ENCODE peak calls at places on chromosomes 5 and 9, in four cellular contexts. A is uterus, S is Peyer's patch, W is esophagus squamous epithelium. U is an unnamed sample.

GRCh38 chr5:28809811-28810750 is 1771.7 kb upstream of the CDH9 start:
- DNase-seq in A (no peak), S (no peak), W (no peak), U (no peak)

GRCh38 chr5:5164158-5164557 is 24.0 kb downstream of the ADAMTS16 start:
- DNase-seq in A (no peak), S (no peak), W (no peak), U (no peak)

GRCh38 chr9:78118742-78119473 is 87.3 kb upstream of the GNAQ start:
- DNase-seq in A (no peak), S (no peak), W (no peak), U (no peak)

GRCh38 chr5:131998431-131999040 is 12.9 kb downstream of the ACSL6 start:
- DNase-seq in A (no peak), S (no peak), W (no peak), U (no peak)

GRCh38 chr5:132234684-132235062 is 7.0 kb upstream of the P4HA2 start:
- DNase-seq in A (no peak), S (peak; percentile 21), W (no peak), U (no peak)

GRCh38 chr5:76809141-76809540 is 9.7 kb upstream of the F2RL1 start:
- DNase-seq in A (no peak), S (no peak), W (no peak), U (no peak)

GRCh38 chr5:150789431-150789830 is 10.9 kb downstream of the SMIM3 start:
- DNase-seq in A (no peak), S (no peak), W (no peak), U (no peak)

GRCh38 chr9:94874316-94874715 is 147.8 kb downstream of the AOPEP start:
- DNase-seq in A (no peak), S (no peak), W (no peak), U (no peak)

GRCh38 chr5:98913911-98914310 is 14.9 kb downstream of the CHD1 start:
- DNase-seq in A (no peak), S (no peak), W (no peak), U (no peak)

GRCh38 chr5:543755-544674 is 19.8 kb upstream of the SLC9A3 start:
- DNase-seq in A (no peak), S (peak; percentile 79), W (no peak), U (no peak)

GRCh38 chr5:43658499-43658898 is 55.5 kb downstream of the NNT start:
- DNase-seq in A (no peak), S (no peak), W (no peak), U (no peak)

GRCh38 chr5:104498281-104498680 is 935.7 kb upstream of the NUDT12 start:
- DNase-seq in A (no peak), S (no peak), W (no peak), U (no peak)

GRCh38 chr5:139640432-139641115 is 7.6 kb upstream of the CXXC5 start:
- DNase-seq in A (no peak), S (peak; percentile 45), W (no peak), U (no peak)

GRCh38 chr9:129506041-129506440 is 114.9 kb downstream of the C9orf50 start:
- DNase-seq in A (no peak), S (no peak), W (no peak), U (no peak)

DNA sequence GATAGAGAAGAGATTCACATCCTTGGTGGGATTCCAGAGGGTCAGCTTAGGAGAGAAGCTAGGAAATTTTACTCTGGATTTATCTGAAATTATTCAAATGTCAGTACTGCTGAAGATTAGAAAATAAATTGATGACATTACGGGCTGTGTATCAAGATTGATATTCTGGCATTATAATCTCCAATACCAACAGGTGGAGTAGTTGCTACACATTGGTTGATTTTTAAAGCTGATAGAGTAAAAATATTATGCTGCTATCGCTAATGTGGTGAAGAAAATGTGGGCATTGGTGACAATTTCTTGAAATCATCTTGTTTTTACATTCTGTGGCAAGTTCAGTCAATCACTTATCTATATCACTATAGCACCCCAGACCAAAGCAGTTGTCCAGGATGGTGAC is 378.5 kb downstream of the MTRR start:
- DNase-seq in A (no peak), S (no peak), W (no peak), U (no peak)
- TF ChIP-seq CTCF in A (no peak), S (no peak), W (no peak), U (no peak)

DNA sequence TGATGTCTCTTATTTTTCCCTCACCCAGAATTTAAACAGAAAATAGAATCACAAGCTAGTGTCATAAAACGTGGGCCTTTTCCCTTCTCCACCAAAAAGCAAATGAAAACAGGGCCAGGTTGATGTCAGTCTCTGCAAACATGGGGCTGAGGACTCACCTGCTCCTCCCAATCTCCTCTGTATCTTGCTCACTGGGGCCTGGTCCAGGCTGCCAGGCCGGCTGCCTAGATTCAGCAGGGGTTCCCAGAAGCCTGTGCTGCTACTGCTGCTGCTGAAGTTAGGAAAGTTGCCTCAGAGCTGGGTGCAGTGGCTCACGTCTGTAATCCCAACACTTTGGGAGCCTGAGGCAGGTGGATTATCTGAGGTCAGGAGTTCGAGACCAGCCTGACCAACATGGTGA is 84.3 kb downstream of the PCDH1 start:
- DNase-seq in A (no peak), S (no peak), W (no peak), U (no peak)
- TF ChIP-seq CTCF in A (no peak), S (no peak), W (no peak), U (no peak)

DNA sequence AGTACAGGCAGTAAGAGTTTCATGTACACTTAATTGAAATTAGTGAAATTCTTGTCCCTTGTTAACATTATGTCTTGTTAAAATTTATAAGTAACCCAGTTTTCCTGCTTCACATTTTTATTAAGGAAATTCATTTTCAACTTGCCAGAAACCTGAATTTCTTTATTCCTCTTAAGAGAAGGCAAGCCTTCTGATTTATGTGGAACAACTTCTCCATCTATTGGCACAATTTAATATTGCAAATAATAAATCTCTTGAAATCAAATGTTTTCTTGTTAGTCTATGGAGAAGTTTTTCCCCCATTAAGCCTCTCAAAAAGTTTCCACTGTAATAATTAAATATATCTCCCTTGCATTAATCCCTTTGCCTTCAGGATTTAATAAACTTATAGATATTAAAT is 33.8 kb upstream of the ACO1 start:
- DNase-seq in A (no peak), S (no peak), W (no peak), U (no peak)
- TF ChIP-seq CTCF in A (peak; percentile 36), S (peak; percentile 17), W (no peak), U (peak; percentile 41)

GRCh38 chr9:124133752-124134151 is 122.2 kb downstream of the LHX2 start:
- DNase-seq in A (no peak), S (peak; percentile 78), W (no peak), U (no peak)
- TF ChIP-seq CTCF in A (no peak), S (peak; percentile 55), W (no peak), U (peak; percentile 63)

GRCh38 chr5:147393866-147394265 is 116.0 kb downstream of the DPYSL3 start:
- DNase-seq in A (no peak), S (no peak), W (no peak), U (no peak)
- TF ChIP-seq CTCF in A (no peak), S (no peak), W (no peak), U (peak; percentile 44)

DNA sequence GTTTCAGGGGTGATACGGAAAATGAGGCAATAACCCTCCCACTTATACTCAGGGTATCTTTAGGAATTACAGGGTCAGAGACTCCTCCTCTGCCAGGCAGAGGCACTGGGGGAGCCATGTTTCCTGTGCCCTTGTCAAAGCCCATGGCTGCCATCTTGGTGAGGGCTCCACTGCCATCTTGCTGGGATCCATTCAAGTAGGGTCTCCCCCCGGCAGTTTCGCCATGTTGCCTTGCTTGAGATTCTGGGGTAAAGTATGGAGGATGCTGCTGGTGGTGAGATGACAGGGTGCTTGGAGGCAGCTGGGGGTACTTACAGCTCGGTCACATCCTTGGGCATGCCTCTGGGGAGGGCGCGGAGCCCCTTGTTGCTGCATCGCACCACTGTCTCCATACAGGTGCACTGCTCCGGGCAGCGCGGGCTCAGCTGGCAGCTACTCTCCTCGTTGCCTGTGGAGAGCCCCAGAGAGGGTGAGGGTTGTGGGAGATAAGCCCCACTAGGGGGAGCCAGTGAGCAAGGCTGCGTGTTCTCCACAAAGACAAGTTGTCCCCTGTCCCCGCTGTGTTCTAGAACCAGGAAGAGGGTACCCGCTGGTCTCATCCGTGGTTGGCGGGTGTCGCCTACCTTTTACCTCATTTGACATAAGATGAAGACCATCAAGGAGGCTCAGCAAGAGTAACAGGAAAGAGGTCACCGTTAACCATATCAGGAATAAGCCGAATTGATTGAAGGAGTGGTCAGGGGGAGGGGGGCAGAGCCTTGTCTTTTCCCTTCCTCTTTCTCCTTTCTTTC is 169.0 kb upstream of the PANK3 start:
- DNase-seq in A (no peak), S (peak; percentile 52), W (no peak), U (no peak)
- TF ChIP-seq CTCF in A (no peak), S (peak; percentile 28), W (peak; percentile 33), U (peak; percentile 78)

DNA sequence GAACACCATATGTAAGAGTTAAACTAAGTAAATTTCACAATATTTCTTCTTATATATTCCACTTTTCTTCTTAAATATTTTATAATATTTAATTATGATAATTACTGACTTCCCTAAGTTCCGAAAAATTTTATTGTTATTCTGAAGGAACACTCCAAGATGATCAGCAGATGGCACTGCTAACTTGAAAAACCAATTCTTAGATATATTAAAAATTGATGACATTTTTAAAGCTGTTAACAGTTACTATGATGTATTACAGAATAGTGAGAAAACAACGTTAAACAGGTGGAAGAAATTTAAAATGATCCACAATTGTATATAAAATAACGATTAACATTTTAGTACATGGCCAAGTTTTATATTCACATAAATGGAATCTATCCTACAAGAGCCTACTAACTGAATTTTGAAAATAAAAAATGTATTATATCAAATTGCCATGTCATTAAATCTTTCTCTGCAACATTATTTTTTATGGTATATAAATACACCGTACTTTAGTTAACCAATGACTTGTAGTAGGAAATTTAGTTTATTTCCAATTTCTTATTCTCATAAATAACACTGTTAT is 30.1 kb upstream of the MUSK start:
- DNase-seq in A (no peak), S (no peak), W (no peak), U (no peak)
- TF ChIP-seq CTCF in A (peak; percentile 34), S (peak; percentile 31), W (peak; percentile 41), U (peak; percentile 55)

GRCh38 chr9:134325813-134326753 is at the start of gene RXRA:
- DNase-seq in A (peak; percentile 85), S (peak; percentile 92), W (no peak), U (no peak)
- TF ChIP-seq CTCF in A (no peak), S (no peak), W (no peak), U (no peak)

DNA sequence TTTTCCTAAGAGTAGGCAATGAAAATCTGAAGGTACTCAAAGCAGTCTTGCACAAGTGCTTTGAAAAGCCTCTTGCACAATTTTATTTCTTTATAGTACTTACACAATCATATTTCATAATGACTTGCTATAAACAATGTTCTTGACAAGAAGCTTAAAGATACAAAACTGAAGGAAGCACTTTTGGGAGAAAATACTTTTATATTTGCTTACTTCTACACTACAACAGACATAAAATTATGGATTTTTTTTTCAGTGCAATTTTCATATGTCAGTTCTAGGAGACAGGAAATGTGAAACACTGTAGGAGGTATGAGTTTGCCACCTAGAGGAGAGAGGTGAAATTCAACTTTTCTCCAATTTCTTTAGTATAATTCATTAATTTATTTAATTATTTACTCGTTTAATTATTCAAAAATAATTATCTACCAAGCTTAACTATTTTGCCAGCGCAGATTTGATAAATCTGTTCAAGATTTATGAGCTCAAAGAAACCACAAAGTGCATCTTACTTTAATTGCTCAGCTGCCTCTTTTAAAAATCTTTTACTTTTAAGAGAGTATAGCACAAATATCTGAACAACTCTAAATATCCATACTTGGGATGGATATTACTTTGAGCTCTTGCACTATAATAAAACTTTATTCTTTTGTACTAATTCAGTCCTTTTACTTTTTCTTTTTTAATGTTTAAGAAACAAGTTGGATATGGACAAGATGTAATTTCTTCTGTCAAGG is 29.0 kb upstream of the CDKN2B start:
- DNase-seq in A (no peak), S (no peak), W (no peak), U (no peak)
- TF ChIP-seq CTCF in A (no peak), S (peak; percentile 60), W (peak; percentile 48), U (peak; percentile 59)

U was measured in epithelial cell of proximal tubule.